ENCODE peak calls at places on chromosomes 11 and 22, in four cellular contexts. One of them, this sample, is unnamed.

GRCh38 chr11:14969922-14970323 is 2.2 kb downstream of the CALCA start:
- DNase-seq in HepG2: peak; percentile 28
- DNase-seq in A549: no peak
- DNase-seq in K562: peak; percentile 38
- DNase-seq in this sample: peak; percentile 86

GRCh38 chr22:29737251-29738117 is 17.7 kb downstream of the CABP7 start:
- DNase-seq in HepG2: no peak
- DNase-seq in A549: no peak
- DNase-seq in K562: no peak
- DNase-seq in this sample: no peak

GRCh38 chr11:8617063-8617462 is 23.0 kb upstream of the STK33 start:
- DNase-seq in HepG2: no peak
- DNase-seq in A549: no peak
- DNase-seq in K562: no peak
- DNase-seq in this sample: no peak

GRCh38 chr11:37973926-37974325 is 1375.9 kb upstream of the RAG2 start:
- DNase-seq in HepG2: no peak
- DNase-seq in A549: no peak
- DNase-seq in K562: no peak
- DNase-seq in this sample: no peak

GRCh38 chr22:43521716-43522115 is 109.9 kb downstream of the MPPED1 start:
- DNase-seq in HepG2: no peak
- DNase-seq in A549: peak; percentile 9
- DNase-seq in K562: no peak
- DNase-seq in this sample: no peak

GRCh38 chr22:45671051-45671782 is 417 bp upstream of the ATXN10 start:
- DNase-seq in HepG2: no peak
- DNase-seq in A549: no peak
- DNase-seq in K562: no peak
- DNase-seq in this sample: peak; percentile 96

GRCh38 chr22:45194686-45195085 is 31.0 kb downstream of the NUP50 start:
- DNase-seq in HepG2: no peak
- DNase-seq in A549: no peak
- DNase-seq in K562: no peak
- DNase-seq in this sample: no peak

GRCh38 chr11:119173453-119173852 is 4.9 kb downstream of the NLRX1 start:
- DNase-seq in HepG2: no peak
- DNase-seq in A549: no peak
- DNase-seq in K562: no peak
- DNase-seq in this sample: no peak

GRCh38 chr22:25623310-25623734 is 58.8 kb downstream of the GRK3 start:
- DNase-seq in HepG2: no peak
- DNase-seq in A549: no peak
- DNase-seq in K562: no peak
- DNase-seq in this sample: no peak

GRCh38 chr22:48347311-48347710 is 1480.4 kb downstream of the BRD1 start:
- DNase-seq in HepG2: no peak
- DNase-seq in A549: no peak
- DNase-seq in K562: no peak
- DNase-seq in this sample: no peak

GRCh38 chr11:3000032-3000961 is 8.2 kb upstream of the NAP1L4 start:
- DNase-seq in HepG2: no peak
- DNase-seq in A549: no peak
- DNase-seq in K562: no peak
- DNase-seq in this sample: no peak

GRCh38 chr11:106152824-106153223 is 75.4 kb downstream of the AASDHPPT start:
- DNase-seq in HepG2: no peak
- DNase-seq in A549: no peak
- DNase-seq in K562: no peak
- DNase-seq in this sample: no peak

GRCh38 chr11:27497284-27497866 is 9.2 kb downstream of the LIN7C start:
- DNase-seq in HepG2: peak; percentile 18
- DNase-seq in A549: no peak
- DNase-seq in K562: peak; percentile 20
- DNase-seq in this sample: peak; percentile 17

GRCh38 chr11:44421090-44421675 is 111.2 kb upstream of the ALX4 start:
- DNase-seq in HepG2: no peak
- DNase-seq in A549: no peak
- DNase-seq in K562: no peak
- DNase-seq in this sample: no peak

DNA sequence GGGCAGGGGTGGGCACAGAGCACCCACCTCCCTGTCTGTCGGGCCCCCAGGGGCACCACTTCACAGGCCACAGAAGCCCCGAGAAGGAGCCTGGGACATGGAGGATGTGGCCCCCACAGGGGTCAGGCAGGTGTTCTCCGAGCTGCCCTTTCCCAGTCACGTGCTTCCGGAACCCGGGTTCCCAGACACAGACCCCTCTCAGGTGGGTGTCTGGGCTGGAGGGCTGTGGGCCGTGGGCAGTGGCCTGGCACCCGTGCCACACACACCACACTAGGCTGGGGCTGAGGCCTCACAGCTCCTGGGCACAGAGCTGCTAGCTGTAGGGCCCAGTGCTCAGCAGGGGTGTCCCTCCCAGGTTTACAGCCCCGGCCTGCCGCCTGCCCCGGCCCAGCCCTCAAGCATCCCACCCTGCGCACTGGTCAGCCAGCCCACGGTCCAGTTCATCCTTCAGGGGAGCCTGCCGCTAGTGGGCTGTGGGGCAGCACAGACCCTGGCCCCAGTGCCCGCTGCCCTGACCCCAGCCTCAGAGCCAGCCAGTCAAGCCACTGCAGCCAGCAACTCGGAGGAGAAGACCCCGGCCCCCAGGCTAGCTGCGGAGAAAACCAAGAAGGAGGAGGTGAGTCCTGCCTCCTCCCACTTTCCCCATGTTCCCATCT is 5.5 kb downstream of the IRF7 start:
- DNase-seq in HepG2: no peak
- DNase-seq in A549: no peak
- DNase-seq in K562: no peak
- DNase-seq in this sample: no peak
- H3K4me1 ChIP-seq in HepG2: no peaks in the 10 kb centered on the region
- H3K4me1 ChIP-seq in A549: peaks cover 20% of the 10 kb centered on the region
- H3K4me1 ChIP-seq in K562: peaks cover 3% of the 10 kb centered on the region
- H3K4me1 ChIP-seq in this sample: peaks cover 4% of the 10 kb centered on the region

GRCh38 chr22:37425369-37425768 is 1.9 kb downstream of the ELFN2 start:
- DNase-seq in HepG2: no peak
- DNase-seq in A549: no peak
- DNase-seq in K562: no peak
- DNase-seq in this sample: no peak

GRCh38 chr22:37426532-37427127 is 649 bp downstream of the ELFN2 start:
- DNase-seq in HepG2: no peak
- DNase-seq in A549: no peak
- DNase-seq in K562: no peak
- DNase-seq in this sample: no peak

GRCh38 chr22:37427711-37428635 is 694 bp upstream of the ELFN2 start:
- DNase-seq in HepG2: no peak
- DNase-seq in A549: no peak
- DNase-seq in K562: no peak
- DNase-seq in this sample: peak; percentile 50

GRCh38 chr22:37427128-37427710 is at the start of gene ELFN2:
- DNase-seq in HepG2: no peak
- DNase-seq in A549: peak; percentile 22
- DNase-seq in K562: no peak
- DNase-seq in this sample: peak; percentile 66

DNA sequence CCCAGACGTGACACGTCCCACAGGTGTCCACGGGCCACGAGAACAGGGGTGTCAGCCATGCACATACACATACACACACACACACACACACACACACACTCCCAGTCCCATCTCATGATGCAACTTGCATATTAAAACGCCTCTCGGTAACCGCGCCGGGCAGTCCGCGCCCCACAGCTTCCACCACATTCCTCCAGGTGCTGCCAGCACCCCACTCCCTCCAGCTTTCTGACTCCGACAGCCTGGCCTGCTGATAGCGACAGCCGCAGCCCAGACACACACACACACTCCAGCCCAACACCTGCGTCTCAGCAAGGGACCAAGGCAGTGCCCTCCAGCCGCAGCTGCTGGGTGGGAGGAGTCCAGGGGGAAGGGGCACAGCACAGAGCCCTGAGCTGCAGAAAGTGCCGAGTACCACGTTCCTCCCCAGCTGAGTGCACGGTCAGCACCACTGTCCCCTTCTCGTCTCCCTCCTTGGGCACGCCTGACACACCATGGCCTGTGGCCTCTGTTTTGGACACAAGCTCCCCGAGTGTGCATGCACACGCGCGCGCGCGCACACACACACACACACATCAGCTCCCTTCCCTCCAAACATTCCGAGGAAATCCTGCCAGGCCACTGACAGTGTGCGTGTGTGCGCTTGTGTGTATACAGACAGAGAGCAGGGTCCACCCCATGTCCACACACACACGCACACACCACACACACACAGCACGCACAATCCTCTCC is 1.3 kb downstream of the ELFN2 start:
- DNase-seq in HepG2: no peak
- DNase-seq in A549: no peak
- DNase-seq in K562: no peak
- DNase-seq in this sample: peak; percentile 70
- TF ChIP-seq JUNB in HepG2: no peak
- TF ChIP-seq JUNB in A549: no peak
- TF ChIP-seq JUNB in K562: no peak
- TF ChIP-seq JUNB in this sample: no peak

DNA sequence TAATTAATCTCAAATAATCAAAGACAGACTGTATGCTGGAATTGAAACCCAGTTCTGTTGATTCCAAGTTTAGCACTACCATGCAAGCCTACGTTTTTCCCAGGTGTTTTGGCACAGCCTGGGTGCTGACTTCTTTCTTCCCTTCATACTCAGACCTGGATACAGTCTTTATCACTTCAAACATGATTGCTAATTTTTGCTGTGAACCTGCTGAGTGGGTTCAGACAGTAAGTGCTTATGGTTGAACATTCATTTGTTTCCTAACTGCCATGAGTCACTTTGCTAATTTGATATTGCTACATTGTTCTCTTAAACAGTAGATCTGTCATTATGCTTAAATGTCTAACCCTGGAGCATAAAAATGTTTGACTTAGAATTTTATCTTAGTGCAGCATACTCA is 12.2 kb downstream of the PAAF1 start:
- DNase-seq in HepG2: no peak
- DNase-seq in A549: no peak
- DNase-seq in K562: no peak
- DNase-seq in this sample: no peak
- H3K4me3 ChIP-seq in HepG2: no peak overlapping the region
- H3K4me3 ChIP-seq in A549: no peak overlapping the region
- H3K4me3 ChIP-seq in K562: no peak overlapping the region
- H3K4me3 ChIP-seq in this sample: no peak overlapping the region

DNA sequence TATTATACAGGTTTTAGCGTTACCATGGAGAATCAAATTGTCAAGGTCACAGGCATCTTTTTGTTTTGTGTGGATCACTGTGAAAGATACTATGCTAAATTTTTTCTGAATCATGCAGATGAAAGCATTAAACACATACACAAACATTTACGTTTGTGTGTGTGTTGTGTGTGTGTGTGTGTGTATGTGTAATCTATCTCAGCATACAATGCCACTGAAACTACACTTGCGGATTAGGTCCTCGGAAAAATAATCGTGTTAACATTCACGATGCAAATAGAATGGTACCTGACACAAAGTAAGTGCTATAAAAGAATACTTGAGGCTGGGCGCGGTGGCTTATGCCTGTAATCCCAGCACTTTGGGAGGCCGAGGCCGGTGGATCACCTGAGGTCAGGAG is 41.9 kb upstream of the TOP3B start:
- DNase-seq in HepG2: no peak
- DNase-seq in A549: no peak
- DNase-seq in K562: no peak
- DNase-seq in this sample: no peak
- H3K4me1 ChIP-seq in HepG2: no peaks in the 10 kb centered on the region
- H3K4me1 ChIP-seq in A549: no peaks in the 10 kb centered on the region
- H3K4me1 ChIP-seq in K562: peaks cover 15% of the 10 kb centered on the region
- H3K4me1 ChIP-seq in this sample: peaks cover 9% of the 10 kb centered on the region

DNA sequence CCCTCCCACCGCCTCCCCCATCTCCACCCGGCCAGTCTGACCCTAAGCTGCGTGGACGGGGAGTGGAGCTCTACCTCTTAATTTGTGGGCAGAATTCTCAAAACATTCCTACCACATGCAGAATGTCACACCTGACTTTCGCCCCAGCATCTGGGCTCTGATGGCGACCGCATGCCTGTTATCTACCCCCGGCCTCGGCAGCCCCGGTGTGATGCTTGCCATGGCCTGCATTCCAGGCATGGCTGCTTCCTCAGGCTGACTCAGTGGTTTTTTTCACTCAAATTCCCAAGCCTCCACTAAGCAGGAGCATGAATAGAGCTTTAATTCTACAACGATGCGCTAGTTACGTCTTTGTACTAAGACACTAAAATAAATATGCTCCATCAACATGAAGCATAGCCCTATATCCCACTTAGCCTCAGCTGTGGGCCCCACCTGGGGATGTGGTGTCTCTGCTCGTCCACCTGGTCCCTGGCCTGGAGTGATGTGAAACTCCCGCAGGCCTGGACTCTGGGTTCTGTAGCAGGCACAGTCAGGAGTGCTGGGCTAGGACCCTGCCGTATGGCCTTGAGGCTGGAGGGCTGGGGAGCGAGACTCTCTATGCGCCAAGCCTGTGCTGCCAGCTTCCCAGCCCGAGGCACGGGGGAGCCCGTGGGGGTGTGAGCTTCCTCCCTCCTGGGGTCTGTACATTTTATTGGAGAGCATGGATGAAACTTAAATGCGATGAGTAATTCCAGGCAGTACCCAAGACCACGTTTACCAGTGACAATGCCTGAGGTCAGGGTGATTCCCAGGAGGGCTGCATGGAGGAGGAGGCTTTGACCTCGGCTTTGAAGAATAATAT is 153.2 kb downstream of the CTTN start:
- DNase-seq in HepG2: no peak
- DNase-seq in A549: no peak
- DNase-seq in K562: no peak
- DNase-seq in this sample: no peak
- TF ChIP-seq JUNB in HepG2: no peak
- TF ChIP-seq JUNB in A549: no peak
- TF ChIP-seq JUNB in K562: no peak
- TF ChIP-seq JUNB in this sample: no peak

GRCh38 chr22:36282078-36282831 is 29.3 kb downstream of the APOL1 start:
- DNase-seq in HepG2: no peak
- DNase-seq in A549: no peak
- DNase-seq in K562: no peak
- DNase-seq in this sample: no peak
- H3K4me3 ChIP-seq in HepG2: no peak overlapping the region
- H3K4me3 ChIP-seq in A549: no peak overlapping the region
- H3K4me3 ChIP-seq in K562: no peak overlapping the region
- H3K4me3 ChIP-seq in this sample: no peak overlapping the region

This sample was measured in GM23338.